ENCODE peak calls at places on chromosomes 11 and 22, in eight cellular contexts. One of them, this sample, is unnamed.

GRCh38 chr11:124793466-124794278 is 6.5 kb downstream of the MSANTD2 start:
- DNase-seq in stomach: no peak
- DNase-seq in suprapubic skin: no peak
- DNase-seq in HepG2: peak; percentile 51
- DNase-seq in K562: peak; percentile 31
- DNase-seq in transverse colon: peak; percentile 16
- DNase-seq in SK-N-SH: peak; percentile 52
- DNase-seq in ovary: no peak
- DNase-seq in this sample: no peak

GRCh38 chr22:46568102-46568809 is 30.8 kb upstream of the CELSR1 start:
- DNase-seq in K562: no peak
- DNase-seq in ovary: no peak
- DNase-seq in transverse colon: no peak
- DNase-seq in SK-N-SH: no peak
- DNase-seq in stomach: no peak
- DNase-seq in HepG2: no peak
- DNase-seq in suprapubic skin: no peak
- DNase-seq in this sample: no peak

GRCh38 chr11:38680746-38681145 is 2082.7 kb upstream of the RAG2 start:
- DNase-seq in SK-N-SH: no peak
- DNase-seq in K562: no peak
- DNase-seq in stomach: no peak
- DNase-seq in HepG2: no peak
- DNase-seq in suprapubic skin: no peak
- DNase-seq in ovary: no peak
- DNase-seq in transverse colon: no peak
- DNase-seq in this sample: no peak

GRCh38 chr11:124788521-124788920 is 11.7 kb downstream of the MSANTD2 start:
- DNase-seq in ovary: no peak
- DNase-seq in SK-N-SH: no peak
- DNase-seq in suprapubic skin: no peak
- DNase-seq in stomach: no peak
- DNase-seq in HepG2: no peak
- DNase-seq in transverse colon: no peak
- DNase-seq in K562: no peak
- DNase-seq in this sample: no peak

GRCh38 chr22:23284504-23285033 is 104.3 kb downstream of the BCR start:
- DNase-seq in ovary: no peak
- DNase-seq in stomach: no peak
- DNase-seq in suprapubic skin: no peak
- DNase-seq in HepG2: no peak
- DNase-seq in K562: peak; percentile 60
- DNase-seq in transverse colon: no peak
- DNase-seq in SK-N-SH: no peak
- DNase-seq in this sample: no peak

GRCh38 chr22:46746192-46746591 is 8.1 kb upstream of the CERK start:
- DNase-seq in ovary: no peak
- DNase-seq in suprapubic skin: no peak
- DNase-seq in transverse colon: no peak
- DNase-seq in stomach: no peak
- DNase-seq in K562: no peak
- DNase-seq in SK-N-SH: no peak
- DNase-seq in HepG2: no peak
- DNase-seq in this sample: no peak

GRCh38 chr11:27437824-27438594 is 34.6 kb downstream of the LGR4 start:
- DNase-seq in HepG2: no peak
- DNase-seq in K562: no peak
- DNase-seq in ovary: no peak
- DNase-seq in suprapubic skin: no peak
- DNase-seq in SK-N-SH: no peak
- DNase-seq in transverse colon: no peak
- DNase-seq in stomach: no peak
- DNase-seq in this sample: no peak

GRCh38 chr11:122187373-122188165 is 71.6 kb upstream of the BLID start:
- DNase-seq in suprapubic skin: no peak
- DNase-seq in HepG2: no peak
- DNase-seq in SK-N-SH: no peak
- DNase-seq in transverse colon: no peak
- DNase-seq in K562: no peak
- DNase-seq in stomach: no peak
- DNase-seq in ovary: no peak
- DNase-seq in this sample: no peak

GRCh38 chr11:3205261-3206127 is 13.1 kb downstream of the MRGPRG start:
- DNase-seq in stomach: no peak
- DNase-seq in K562: no peak
- DNase-seq in HepG2: no peak
- DNase-seq in transverse colon: no peak
- DNase-seq in SK-N-SH: peak; percentile 27
- DNase-seq in suprapubic skin: no peak
- DNase-seq in ovary: no peak
- DNase-seq in this sample: no peak

GRCh38 chr22:26466196-26466595 is 17.4 kb downstream of the HPS4 start:
- DNase-seq in transverse colon: no peak
- DNase-seq in stomach: no peak
- DNase-seq in K562: no peak
- DNase-seq in ovary: no peak
- DNase-seq in suprapubic skin: no peak
- DNase-seq in SK-N-SH: no peak
- DNase-seq in HepG2: no peak
- DNase-seq in this sample: no peak

GRCh38 chr22:33438273-33438672 is 380.1 kb upstream of the SYN3 start:
- DNase-seq in transverse colon: no peak
- DNase-seq in stomach: no peak
- DNase-seq in SK-N-SH: no peak
- DNase-seq in ovary: no peak
- DNase-seq in HepG2: no peak
- DNase-seq in K562: no peak
- DNase-seq in suprapubic skin: no peak
- DNase-seq in this sample: no peak

GRCh38 chr11:76808996-76809395 is 25.8 kb downstream of the TSKU start:
- DNase-seq in SK-N-SH: no peak
- DNase-seq in HepG2: no peak
- DNase-seq in stomach: no peak
- DNase-seq in ovary: no peak
- DNase-seq in K562: no peak
- DNase-seq in transverse colon: no peak
- DNase-seq in suprapubic skin: peak; percentile 40
- DNase-seq in this sample: no peak

GRCh38 chr11:76807206-76807875 is 24.2 kb downstream of the TSKU start:
- DNase-seq in SK-N-SH: peak; percentile 83
- DNase-seq in stomach: peak; percentile 90
- DNase-seq in suprapubic skin: peak; percentile 97
- DNase-seq in K562: peak; percentile 85
- DNase-seq in HepG2: peak; percentile 68
- DNase-seq in transverse colon: peak; percentile 89
- DNase-seq in ovary: peak; percentile 86
- DNase-seq in this sample: peak; percentile 92

GRCh38 chr11:76808158-76808557 is 25.0 kb downstream of the TSKU start:
- DNase-seq in K562: no peak
- DNase-seq in transverse colon: no peak
- DNase-seq in HepG2: no peak
- DNase-seq in ovary: no peak
- DNase-seq in SK-N-SH: no peak
- DNase-seq in stomach: no peak
- DNase-seq in suprapubic skin: peak; percentile 44
- DNase-seq in this sample: no peak

GRCh38 chr11:76811259-76811658 is 28.1 kb downstream of the TSKU start:
- DNase-seq in ovary: no peak
- DNase-seq in suprapubic skin: peak; percentile 4
- DNase-seq in SK-N-SH: no peak
- DNase-seq in transverse colon: no peak
- DNase-seq in stomach: no peak
- DNase-seq in HepG2: no peak
- DNase-seq in K562: no peak
- DNase-seq in this sample: no peak

GRCh38 chr11:76810151-76810853 is 27.1 kb downstream of the TSKU start:
- DNase-seq in SK-N-SH: no peak
- DNase-seq in suprapubic skin: peak; percentile 58
- DNase-seq in K562: no peak
- DNase-seq in ovary: no peak
- DNase-seq in transverse colon: peak; percentile 64
- DNase-seq in stomach: no peak
- DNase-seq in HepG2: no peak
- DNase-seq in this sample: no peak
- TF ChIP-seq EP300 in SK-N-SH: no peak
- TF ChIP-seq EP300 in suprapubic skin: no peak
- TF ChIP-seq EP300 in K562: no peak
- TF ChIP-seq EP300 in ovary: no peak
- TF ChIP-seq EP300 in transverse colon: no peak
- TF ChIP-seq EP300 in stomach: no peak
- TF ChIP-seq EP300 in HepG2: no peak
- TF ChIP-seq EP300 in this sample: no peak

DNA sequence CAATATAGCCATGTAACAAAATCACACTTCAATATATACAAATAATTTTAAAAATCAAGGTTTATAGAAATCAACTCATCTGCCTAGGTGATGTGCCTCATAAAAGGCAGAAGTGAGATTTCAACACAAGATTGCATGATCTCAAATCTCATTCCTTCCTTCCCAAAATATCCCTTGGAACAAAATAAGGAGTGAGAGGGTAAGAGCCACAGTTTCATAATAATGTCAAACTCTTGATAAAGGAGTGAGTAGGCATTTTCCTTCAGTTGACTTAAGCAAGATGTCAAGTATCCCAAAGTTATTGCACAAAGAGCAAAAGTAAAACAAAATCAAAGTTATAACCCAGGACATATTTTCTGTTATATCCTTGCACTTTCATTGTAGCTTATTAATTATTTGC is 81.3 kb downstream of the C22orf31 start:
- DNase-seq in suprapubic skin: no peak
- DNase-seq in SK-N-SH: no peak
- DNase-seq in K562: no peak
- DNase-seq in ovary: no peak
- DNase-seq in stomach: no peak
- DNase-seq in transverse colon: no peak
- DNase-seq in HepG2: no peak
- DNase-seq in this sample: no peak
- H3K4me1 ChIP-seq in suprapubic skin: peaks cover 29% of the 10 kb centered on the region
- H3K4me1 ChIP-seq in SK-N-SH: peaks cover 15% of the 10 kb centered on the region
- H3K4me1 ChIP-seq in K562: no peaks in the 10 kb centered on the region
- H3K4me1 ChIP-seq in ovary: peaks cover 2% of the 10 kb centered on the region
- H3K4me1 ChIP-seq in stomach: peaks cover 59% of the 10 kb centered on the region
- H3K4me1 ChIP-seq in transverse colon: peaks cover 6% of the 10 kb centered on the region
- H3K4me1 ChIP-seq in HepG2: peaks cover 100% of the 10 kb centered on the region
- H3K4me1 ChIP-seq in this sample: no peaks in the 10 kb centered on the region

DNA sequence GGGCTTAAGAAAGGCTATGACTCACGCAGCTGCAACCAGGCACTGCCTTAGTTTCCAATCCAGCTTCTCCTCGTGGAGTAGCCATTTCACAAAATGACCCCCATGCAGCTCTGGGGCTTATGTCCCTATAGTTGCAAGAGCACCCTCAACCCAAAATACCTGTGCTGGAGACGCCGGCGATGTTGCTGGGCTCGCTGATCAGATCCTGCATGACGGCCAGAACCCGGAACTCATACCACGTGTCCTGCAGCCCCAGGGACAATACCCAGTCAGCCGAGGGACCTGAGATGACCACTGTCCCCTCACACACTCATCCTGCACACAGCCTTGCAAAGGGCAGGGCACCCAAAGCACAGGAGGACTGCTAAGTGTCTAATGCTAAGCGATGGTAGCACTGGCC is 32.1 kb downstream of the IGSF9B start:
- DNase-seq in stomach: no peak
- DNase-seq in suprapubic skin: no peak
- DNase-seq in K562: no peak
- DNase-seq in transverse colon: no peak
- DNase-seq in SK-N-SH: no peak
- DNase-seq in ovary: no peak
- DNase-seq in HepG2: no peak
- DNase-seq in this sample: no peak
- H3K36me3 ChIP-seq in stomach: peaks cover 61% of the 10 kb centered on the region
- H3K36me3 ChIP-seq in suprapubic skin: peaks cover 29% of the 10 kb centered on the region
- H3K36me3 ChIP-seq in K562: no peaks in the 10 kb centered on the region
- H3K36me3 ChIP-seq in transverse colon: no peaks in the 10 kb centered on the region
- H3K36me3 ChIP-seq in SK-N-SH: no peaks in the 10 kb centered on the region
- H3K36me3 ChIP-seq in ovary: no peaks in the 10 kb centered on the region
- H3K36me3 ChIP-seq in HepG2: no peaks in the 10 kb centered on the region
- H3K36me3 ChIP-seq in this sample: peaks cover 58% of the 10 kb centered on the region

DNA sequence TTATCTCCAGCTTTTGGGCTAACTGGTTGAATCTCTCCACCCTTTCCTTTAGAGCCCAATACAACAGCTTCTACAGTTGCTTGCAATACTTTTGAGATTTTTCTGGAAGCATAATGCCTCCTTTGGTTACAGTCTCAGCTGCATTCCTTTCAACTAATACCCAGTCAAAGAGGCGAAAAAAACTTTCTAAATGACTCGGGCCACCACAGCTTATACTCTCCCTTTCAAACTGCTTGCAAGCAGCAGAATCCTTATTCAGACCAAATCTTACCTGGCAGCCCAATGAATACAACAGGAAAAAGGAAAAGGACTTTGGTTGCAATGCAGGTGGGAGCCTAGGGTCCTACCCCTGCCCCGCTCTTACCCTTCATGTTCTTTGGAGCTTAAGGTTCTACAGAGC is 15.8 kb downstream of the JAML start:
- DNase-seq in transverse colon: no peak
- DNase-seq in K562: no peak
- DNase-seq in suprapubic skin: no peak
- DNase-seq in HepG2: no peak
- DNase-seq in stomach: no peak
- DNase-seq in SK-N-SH: no peak
- DNase-seq in ovary: no peak
- DNase-seq in this sample: no peak
- TF ChIP-seq EP300 in transverse colon: no peak
- TF ChIP-seq EP300 in K562: no peak
- TF ChIP-seq EP300 in suprapubic skin: no peak
- TF ChIP-seq EP300 in HepG2: no peak
- TF ChIP-seq EP300 in stomach: no peak
- TF ChIP-seq EP300 in SK-N-SH: no peak
- TF ChIP-seq EP300 in ovary: no peak
- TF ChIP-seq EP300 in this sample: no peak

GRCh38 chr11:60771879-60772525 is 13.1 kb upstream of the MS4A10 start:
- DNase-seq in ovary: no peak
- DNase-seq in transverse colon: no peak
- DNase-seq in SK-N-SH: no peak
- DNase-seq in HepG2: no peak
- DNase-seq in K562: no peak
- DNase-seq in suprapubic skin: no peak
- DNase-seq in stomach: no peak
- DNase-seq in this sample: no peak
- H3K4me1 ChIP-seq in ovary: no peaks in the 10 kb centered on the region
- H3K4me1 ChIP-seq in transverse colon: no peaks in the 10 kb centered on the region
- H3K4me1 ChIP-seq in SK-N-SH: peaks cover 3% of the 10 kb centered on the region
- H3K4me1 ChIP-seq in HepG2: no peaks in the 10 kb centered on the region
- H3K4me1 ChIP-seq in K562: peaks cover 20% of the 10 kb centered on the region
- H3K4me1 ChIP-seq in suprapubic skin: peaks cover 4% of the 10 kb centered on the region
- H3K4me1 ChIP-seq in stomach: peaks cover 15% of the 10 kb centered on the region
- H3K4me1 ChIP-seq in this sample: peaks cover 19% of the 10 kb centered on the region